ENCODE peak calls at places on chromosomes 5 and 9, in nine cellular contexts. One of them, this sample, is unnamed.

GRCh38 chr5:75510417-75510835 is 1.0 kb downstream of the CERT1 start:
- DNase-seq in hepatocyte: no peak
- DNase-seq in T1000: peak; percentile 5
- DNase-seq in body of pancreas: peak; percentile 54
- DNase-seq in stimulated activated CD8-positive, alpha-beta memory T cell treated with anti-CD3 and anti-CD28 coated beads, Interleukin-15, amount 100 ng/mL, for 4 hours: no peak
- DNase-seq in posterior vena cava: peak; percentile 86
- DNase-seq in Kasumi-1: peak; percentile 40
- DNase-seq in EH: peak; percentile 58
- DNase-seq in Peyer's patch: no peak
- DNase-seq in this sample: no peak

GRCh38 chr9:75505654-75506053 is 384.8 kb upstream of the PCSK5 start:
- DNase-seq in hepatocyte: no peak
- DNase-seq in T1000: no peak
- DNase-seq in body of pancreas: no peak
- DNase-seq in stimulated activated CD8-positive, alpha-beta memory T cell treated with anti-CD3 and anti-CD28 coated beads, Interleukin-15, amount 100 ng/mL, for 4 hours: no peak
- DNase-seq in posterior vena cava: no peak
- DNase-seq in Kasumi-1: peak; percentile 47
- DNase-seq in EH: no peak
- DNase-seq in Peyer's patch: no peak
- DNase-seq in this sample: no peak

GRCh38 chr9:34664281-34665108 is 2.0 kb upstream of the CCL27 start:
- DNase-seq in hepatocyte: peak; percentile 87
- DNase-seq in T1000: peak; percentile 29
- DNase-seq in body of pancreas: peak; percentile 93
- DNase-seq in stimulated activated CD8-positive, alpha-beta memory T cell treated with anti-CD3 and anti-CD28 coated beads, Interleukin-15, amount 100 ng/mL, for 4 hours: peak; percentile 55
- DNase-seq in posterior vena cava: peak; percentile 95
- DNase-seq in Kasumi-1: peak; percentile 82
- DNase-seq in EH: peak; percentile 83
- DNase-seq in Peyer's patch: peak; percentile 81
- DNase-seq in this sample: peak; percentile 72

GRCh38 chr5:141628175-141628788 is 8.4 kb downstream of the HDAC3 start:
- DNase-seq in hepatocyte: no peak
- DNase-seq in T1000: no peak
- DNase-seq in body of pancreas: no peak
- DNase-seq in stimulated activated CD8-positive, alpha-beta memory T cell treated with anti-CD3 and anti-CD28 coated beads, Interleukin-15, amount 100 ng/mL, for 4 hours: no peak
- DNase-seq in posterior vena cava: no peak
- DNase-seq in Kasumi-1: no peak
- DNase-seq in EH: peak; percentile 54
- DNase-seq in Peyer's patch: no peak
- DNase-seq in this sample: no peak

GRCh38 chr9:107827304-107827703 is 337.7 kb upstream of the KLF4 start:
- DNase-seq in hepatocyte: no peak
- DNase-seq in T1000: no peak
- DNase-seq in body of pancreas: no peak
- DNase-seq in stimulated activated CD8-positive, alpha-beta memory T cell treated with anti-CD3 and anti-CD28 coated beads, Interleukin-15, amount 100 ng/mL, for 4 hours: no peak
- DNase-seq in posterior vena cava: no peak
- DNase-seq in Kasumi-1: no peak
- DNase-seq in EH: no peak
- DNase-seq in Peyer's patch: no peak
- DNase-seq in this sample: no peak

GRCh38 chr5:122149691-122150090 is 20.3 kb downstream of the ZNF474 start:
- DNase-seq in hepatocyte: no peak
- DNase-seq in T1000: no peak
- DNase-seq in body of pancreas: no peak
- DNase-seq in stimulated activated CD8-positive, alpha-beta memory T cell treated with anti-CD3 and anti-CD28 coated beads, Interleukin-15, amount 100 ng/mL, for 4 hours: no peak
- DNase-seq in posterior vena cava: no peak
- DNase-seq in Kasumi-1: no peak
- DNase-seq in EH: no peak
- DNase-seq in Peyer's patch: no peak
- DNase-seq in this sample: no peak

GRCh38 chr5:91136271-91136670 is 246.8 kb downstream of the ARRDC3 start:
- DNase-seq in hepatocyte: no peak
- DNase-seq in T1000: no peak
- DNase-seq in body of pancreas: no peak
- DNase-seq in stimulated activated CD8-positive, alpha-beta memory T cell treated with anti-CD3 and anti-CD28 coated beads, Interleukin-15, amount 100 ng/mL, for 4 hours: no peak
- DNase-seq in posterior vena cava: no peak
- DNase-seq in Kasumi-1: no peak
- DNase-seq in EH: no peak
- DNase-seq in Peyer's patch: no peak
- DNase-seq in this sample: no peak

GRCh38 chr9:136170291-136170901 is 34.5 kb downstream of the LHX3 start:
- DNase-seq in hepatocyte: peak; percentile 54
- DNase-seq in T1000: no peak
- DNase-seq in body of pancreas: peak; percentile 65
- DNase-seq in stimulated activated CD8-positive, alpha-beta memory T cell treated with anti-CD3 and anti-CD28 coated beads, Interleukin-15, amount 100 ng/mL, for 4 hours: no peak
- DNase-seq in posterior vena cava: no peak
- DNase-seq in Kasumi-1: peak; percentile 27
- DNase-seq in EH: peak; percentile 21
- DNase-seq in Peyer's patch: peak; percentile 40
- DNase-seq in this sample: no peak

GRCh38 chr5:168477060-168477459 is 9.2 kb upstream of the RARS1 start:
- DNase-seq in hepatocyte: no peak
- DNase-seq in T1000: no peak
- DNase-seq in body of pancreas: no peak
- DNase-seq in stimulated activated CD8-positive, alpha-beta memory T cell treated with anti-CD3 and anti-CD28 coated beads, Interleukin-15, amount 100 ng/mL, for 4 hours: no peak
- DNase-seq in posterior vena cava: no peak
- DNase-seq in Kasumi-1: no peak
- DNase-seq in EH: peak; percentile 66
- DNase-seq in Peyer's patch: no peak
- DNase-seq in this sample: no peak

GRCh38 chr5:142931896-142932686 is 161.9 kb downstream of the ARHGAP26 start:
- DNase-seq in hepatocyte: no peak
- DNase-seq in T1000: no peak
- DNase-seq in body of pancreas: no peak
- DNase-seq in stimulated activated CD8-positive, alpha-beta memory T cell treated with anti-CD3 and anti-CD28 coated beads, Interleukin-15, amount 100 ng/mL, for 4 hours: no peak
- DNase-seq in posterior vena cava: no peak
- DNase-seq in Kasumi-1: no peak
- DNase-seq in EH: no peak
- DNase-seq in Peyer's patch: no peak
- DNase-seq in this sample: no peak

GRCh38 chr5:117302949-117303348 is 728.3 kb upstream of the SEMA6A start:
- DNase-seq in hepatocyte: no peak
- DNase-seq in T1000: no peak
- DNase-seq in body of pancreas: no peak
- DNase-seq in stimulated activated CD8-positive, alpha-beta memory T cell treated with anti-CD3 and anti-CD28 coated beads, Interleukin-15, amount 100 ng/mL, for 4 hours: no peak
- DNase-seq in posterior vena cava: no peak
- DNase-seq in Kasumi-1: no peak
- DNase-seq in EH: no peak
- DNase-seq in Peyer's patch: no peak
- DNase-seq in this sample: no peak

GRCh38 chr5:95668216-95668615 is 14.6 kb downstream of the SPATA9 start:
- DNase-seq in hepatocyte: no peak
- DNase-seq in T1000: no peak
- DNase-seq in body of pancreas: no peak
- DNase-seq in stimulated activated CD8-positive, alpha-beta memory T cell treated with anti-CD3 and anti-CD28 coated beads, Interleukin-15, amount 100 ng/mL, for 4 hours: no peak
- DNase-seq in posterior vena cava: no peak
- DNase-seq in Kasumi-1: no peak
- DNase-seq in EH: peak; percentile 33
- DNase-seq in Peyer's patch: no peak
- DNase-seq in this sample: no peak

GRCh38 chr5:151477106-151477505 is 29.7 kb downstream of the SLC36A1 start:
- DNase-seq in hepatocyte: no peak
- DNase-seq in T1000: no peak
- DNase-seq in body of pancreas: no peak
- DNase-seq in stimulated activated CD8-positive, alpha-beta memory T cell treated with anti-CD3 and anti-CD28 coated beads, Interleukin-15, amount 100 ng/mL, for 4 hours: no peak
- DNase-seq in posterior vena cava: no peak
- DNase-seq in Kasumi-1: no peak
- DNase-seq in EH: peak; percentile 46
- DNase-seq in Peyer's patch: no peak
- DNase-seq in this sample: no peak

GRCh38 chr9:129776938-129777768 is 24.3 kb upstream of the PTGES start:
- DNase-seq in hepatocyte: peak; percentile 93
- DNase-seq in T1000: peak; percentile 93
- DNase-seq in body of pancreas: peak; percentile 65
- DNase-seq in stimulated activated CD8-positive, alpha-beta memory T cell treated with anti-CD3 and anti-CD28 coated beads, Interleukin-15, amount 100 ng/mL, for 4 hours: peak; percentile 21
- DNase-seq in posterior vena cava: peak; percentile 99
- DNase-seq in Kasumi-1: peak; percentile 95
- DNase-seq in EH: peak; percentile 100
- DNase-seq in Peyer's patch: peak; percentile 59
- DNase-seq in this sample: peak; percentile 99

GRCh38 chr5:74625742-74626241 is 14.7 kb downstream of the ENC1 start:
- DNase-seq in hepatocyte: no peak
- DNase-seq in T1000: no peak
- DNase-seq in body of pancreas: peak; percentile 33
- DNase-seq in stimulated activated CD8-positive, alpha-beta memory T cell treated with anti-CD3 and anti-CD28 coated beads, Interleukin-15, amount 100 ng/mL, for 4 hours: no peak
- DNase-seq in posterior vena cava: no peak
- DNase-seq in Kasumi-1: no peak
- DNase-seq in EH: peak; percentile 41
- DNase-seq in Peyer's patch: no peak
- DNase-seq in this sample: no peak

This sample was measured in MG63.